ENCODE peak calls at places on chromosomes 6 and 20, in eight cellular contexts. One of them, this sample, is unnamed.

GRCh38 chr20:58988565-58988882 is 7.5 kb downstream of the NELFCD start:
- DNase-seq in endothelial cell of umbilical vein: no peak
- DNase-seq in A549: no peak
- DNase-seq in HCT116: no peak
- DNase-seq in H1: no peak
- DNase-seq in K562: no peak
- DNase-seq in HepG2: no peak
- DNase-seq in GM12878: no peak
- DNase-seq in this sample: no peak

GRCh38 chr20:52105573-52106422 is 85.8 kb downstream of the ZFP64 start:
- DNase-seq in endothelial cell of umbilical vein: peak
- DNase-seq in A549: peak
- DNase-seq in HCT116: no peak
- DNase-seq in H1: peak
- DNase-seq in K562: no peak
- DNase-seq in HepG2: no peak
- DNase-seq in GM12878: no peak
- DNase-seq in this sample: no peak

GRCh38 chr20:34558320-34559202 is at the start of gene MAP1LC3A:
- DNase-seq in endothelial cell of umbilical vein: peak
- DNase-seq in A549: peak
- DNase-seq in HCT116: no peak
- DNase-seq in H1: peak
- DNase-seq in K562: peak
- DNase-seq in HepG2: no peak
- DNase-seq in GM12878: no peak
- DNase-seq in this sample: no peak

GRCh38 chr6:80366721-80367120 is 260.2 kb downstream of the BCKDHB start:
- DNase-seq in endothelial cell of umbilical vein: peak
- DNase-seq in A549: no peak
- DNase-seq in HCT116: no peak
- DNase-seq in H1: no peak
- DNase-seq in K562: no peak
- DNase-seq in HepG2: no peak
- DNase-seq in GM12878: no peak
- DNase-seq in this sample: no peak

GRCh38 chr6:145673504-145673903 is 61.8 kb downstream of the EPM2A start:
- DNase-seq in endothelial cell of umbilical vein: no peak
- DNase-seq in A549: no peak
- DNase-seq in HCT116: no peak
- DNase-seq in H1: no peak
- DNase-seq in K562: no peak
- DNase-seq in HepG2: peak
- DNase-seq in GM12878: no peak
- DNase-seq in this sample: no peak

GRCh38 chr6:10375391-10375969 is 39.4 kb downstream of the TFAP2A start:
- DNase-seq in endothelial cell of umbilical vein: no peak
- DNase-seq in A549: no peak
- DNase-seq in HCT116: no peak
- DNase-seq in H1: no peak
- DNase-seq in K562: no peak
- DNase-seq in HepG2: no peak
- DNase-seq in GM12878: no peak
- DNase-seq in this sample: no peak

GRCh38 chr6:147372806-147373205 is 135.7 kb upstream of the SAMD5 start:
- DNase-seq in endothelial cell of umbilical vein: no peak
- DNase-seq in A549: no peak
- DNase-seq in HCT116: no peak
- DNase-seq in H1: no peak
- DNase-seq in K562: no peak
- DNase-seq in HepG2: no peak
- DNase-seq in GM12878: no peak
- DNase-seq in this sample: no peak

GRCh38 chr6:169005141-169005540 is 248.5 kb downstream of the THBS2 start:
- DNase-seq in endothelial cell of umbilical vein: no peak
- DNase-seq in A549: no peak
- DNase-seq in HCT116: no peak
- DNase-seq in H1: no peak
- DNase-seq in K562: no peak
- DNase-seq in HepG2: no peak
- DNase-seq in GM12878: no peak
- DNase-seq in this sample: no peak

GRCh38 chr6:95866732-95867131 is 149.0 kb upstream of the FUT9 start:
- DNase-seq in endothelial cell of umbilical vein: no peak
- DNase-seq in A549: no peak
- DNase-seq in HCT116: peak
- DNase-seq in H1: peak
- DNase-seq in K562: peak
- DNase-seq in HepG2: peak
- DNase-seq in GM12878: no peak
- DNase-seq in this sample: peak

GRCh38 chr20:51373713-51374481 is 168.6 kb downstream of the NFATC2 start:
- DNase-seq in endothelial cell of umbilical vein: peak
- DNase-seq in A549: no peak
- DNase-seq in HCT116: no peak
- DNase-seq in H1: no peak
- DNase-seq in K562: peak
- DNase-seq in HepG2: no peak
- DNase-seq in GM12878: no peak
- DNase-seq in this sample: no peak

GRCh38 chr20:3652217-3652616 is 11.0 kb downstream of the GFRA4 start:
- DNase-seq in endothelial cell of umbilical vein: no peak
- DNase-seq in A549: no peak
- DNase-seq in HCT116: no peak
- DNase-seq in H1: no peak
- DNase-seq in K562: no peak
- DNase-seq in HepG2: no peak
- DNase-seq in GM12878: no peak
- DNase-seq in this sample: no peak

GRCh38 chr20:50932881-50933280 is 1.6 kb upstream of the ADNP start:
- DNase-seq in endothelial cell of umbilical vein: no peak
- DNase-seq in A549: no peak
- DNase-seq in HCT116: no peak
- DNase-seq in H1: no peak
- DNase-seq in K562: no peak
- DNase-seq in HepG2: no peak
- DNase-seq in GM12878: no peak
- DNase-seq in this sample: no peak

GRCh38 chr6:148934534-148934933 is 187.7 kb downstream of the UST start:
- DNase-seq in endothelial cell of umbilical vein: no peak
- DNase-seq in A549: no peak
- DNase-seq in HCT116: no peak
- DNase-seq in H1: no peak
- DNase-seq in K562: no peak
- DNase-seq in HepG2: no peak
- DNase-seq in GM12878: no peak
- DNase-seq in this sample: no peak

GRCh38 chr6:31887608-31888007 is 8.8 kb upstream of the SLC44A4 start:
- DNase-seq in endothelial cell of umbilical vein: no peak
- DNase-seq in A549: no peak
- DNase-seq in HCT116: no peak
- DNase-seq in H1: no peak
- DNase-seq in K562: no peak
- DNase-seq in HepG2: no peak
- DNase-seq in GM12878: no peak
- DNase-seq in this sample: no peak

GRCh38 chr6:31884528-31885035 is 5.8 kb upstream of the SLC44A4 start:
- DNase-seq in endothelial cell of umbilical vein: no peak
- DNase-seq in A549: no peak
- DNase-seq in HCT116: no peak
- DNase-seq in H1: no peak
- DNase-seq in K562: no peak
- DNase-seq in HepG2: no peak
- DNase-seq in GM12878: no peak
- DNase-seq in this sample: no peak

GRCh38 chr6:31888281-31889258 is 8.9 kb downstream of the EHMT2 start:
- DNase-seq in endothelial cell of umbilical vein: no peak
- DNase-seq in A549: no peak
- DNase-seq in HCT116: no peak
- DNase-seq in H1: no peak
- DNase-seq in K562: peak
- DNase-seq in HepG2: no peak
- DNase-seq in GM12878: no peak
- DNase-seq in this sample: peak

GRCh38 chr6:31887173-31887572 is 8.4 kb upstream of the SLC44A4 start:
- DNase-seq in endothelial cell of umbilical vein: no peak
- DNase-seq in A549: no peak
- DNase-seq in HCT116: no peak
- DNase-seq in H1: no peak
- DNase-seq in K562: no peak
- DNase-seq in HepG2: no peak
- DNase-seq in GM12878: no peak
- DNase-seq in this sample: no peak

GRCh38 chr6:31886426-31887068 is 7.8 kb upstream of the SLC44A4 start:
- DNase-seq in endothelial cell of umbilical vein: no peak
- DNase-seq in A549: no peak
- DNase-seq in HCT116: no peak
- DNase-seq in H1: no peak
- DNase-seq in K562: no peak
- DNase-seq in HepG2: no peak
- DNase-seq in GM12878: no peak
- DNase-seq in this sample: no peak
- TF ChIP-seq POLR2A in endothelial cell of umbilical vein: no peak
- TF ChIP-seq POLR2A in A549: no peak
- TF ChIP-seq POLR2A in HCT116: no peak
- TF ChIP-seq POLR2A in H1: no peak
- TF ChIP-seq POLR2A in K562: no peak
- TF ChIP-seq POLR2A in HepG2: no peak
- TF ChIP-seq POLR2A in GM12878: no peak
- TF ChIP-seq POLR2A in this sample: no peak

DNA sequence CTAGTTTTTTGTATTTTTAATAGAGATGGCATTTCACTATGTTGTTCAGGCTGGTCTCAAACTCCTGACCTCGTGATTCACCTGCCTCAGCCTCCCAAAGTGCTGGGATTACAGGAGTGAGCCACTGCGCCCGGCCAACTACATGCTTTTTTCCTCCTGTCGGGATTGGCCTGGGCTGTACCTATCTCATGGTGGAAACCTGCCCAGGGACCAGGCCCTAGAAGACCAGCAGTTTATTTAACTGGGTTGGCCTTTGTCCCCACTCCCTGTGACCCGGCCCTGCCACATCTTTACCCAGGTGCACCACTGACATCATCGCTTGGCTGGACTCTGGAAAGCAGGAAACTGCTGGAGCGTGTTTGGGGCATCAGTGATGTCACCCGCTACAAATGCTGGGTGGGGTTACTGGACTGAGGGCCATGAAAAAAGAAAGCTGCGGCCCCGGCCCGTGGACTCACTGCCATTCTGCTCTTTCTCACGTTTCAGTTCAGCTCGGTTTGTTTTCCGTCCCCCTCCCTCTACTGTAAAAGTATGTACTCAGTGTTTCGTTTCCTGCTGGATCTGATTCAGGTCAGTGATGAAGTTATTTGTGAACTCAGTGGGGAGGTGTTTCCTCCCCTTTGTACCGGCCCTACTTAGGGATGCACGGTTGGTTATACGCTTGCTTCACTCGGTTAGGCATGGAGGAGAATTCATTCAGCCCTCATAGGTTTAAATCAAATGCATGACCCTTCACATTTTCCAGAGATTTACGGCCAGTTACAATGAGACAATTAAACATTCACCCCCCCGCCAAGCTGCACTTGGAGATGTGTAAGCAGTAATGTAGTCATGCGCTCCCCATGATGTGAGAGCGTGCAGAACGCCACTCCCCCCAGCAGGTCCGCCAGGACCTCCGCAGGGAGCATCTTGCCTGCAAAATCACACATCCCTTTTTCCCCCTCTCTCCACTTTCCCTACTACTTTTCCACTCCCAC is 179.3 kb downstream of the MTHFD1L start:
- DNase-seq in endothelial cell of umbilical vein: peak
- DNase-seq in A549: peak
- DNase-seq in HCT116: peak
- DNase-seq in H1: no peak
- DNase-seq in K562: no peak
- DNase-seq in HepG2: peak
- DNase-seq in GM12878: no peak
- DNase-seq in this sample: no peak
- TF ChIP-seq MAX in endothelial cell of umbilical vein: no peak
- TF ChIP-seq MAX in A549: peak
- TF ChIP-seq MAX in HCT116: no peak
- TF ChIP-seq MAX in H1: no peak
- TF ChIP-seq MAX in K562: no peak
- TF ChIP-seq MAX in HepG2: peak
- TF ChIP-seq MAX in GM12878: no peak
- TF ChIP-seq MAX in this sample: no peak

GRCh38 chr6:2990932-2991506 is 8.7 kb upstream of the NQO2 start:
- DNase-seq in endothelial cell of umbilical vein: no peak
- DNase-seq in A549: no peak
- DNase-seq in HCT116: no peak
- DNase-seq in H1: no peak
- DNase-seq in K562: no peak
- DNase-seq in HepG2: no peak
- DNase-seq in GM12878: no peak
- DNase-seq in this sample: no peak
- TF ChIP-seq POLR2A in endothelial cell of umbilical vein: no peak
- TF ChIP-seq POLR2A in A549: no peak
- TF ChIP-seq POLR2A in HCT116: no peak
- TF ChIP-seq POLR2A in H1: no peak
- TF ChIP-seq POLR2A in K562: no peak
- TF ChIP-seq POLR2A in HepG2: no peak
- TF ChIP-seq POLR2A in GM12878: no peak
- TF ChIP-seq POLR2A in this sample: no peak

GRCh38 chr6:45741437-45742166 is 274.1 kb downstream of the CLIC5 start:
- DNase-seq in endothelial cell of umbilical vein: no peak
- DNase-seq in A549: no peak
- DNase-seq in HCT116: no peak
- DNase-seq in H1: no peak
- DNase-seq in K562: no peak
- DNase-seq in HepG2: no peak
- DNase-seq in GM12878: peak
- DNase-seq in this sample: peak

GRCh38 chr6:45737331-45738056 is 278.2 kb downstream of the CLIC5 start:
- DNase-seq in endothelial cell of umbilical vein: no peak
- DNase-seq in A549: no peak
- DNase-seq in HCT116: no peak
- DNase-seq in H1: no peak
- DNase-seq in K562: no peak
- DNase-seq in HepG2: no peak
- DNase-seq in GM12878: peak
- DNase-seq in this sample: no peak

GRCh38 chr6:45739058-45739457 is 276.6 kb downstream of the CLIC5 start:
- DNase-seq in endothelial cell of umbilical vein: no peak
- DNase-seq in A549: no peak
- DNase-seq in HCT116: no peak
- DNase-seq in H1: no peak
- DNase-seq in K562: no peak
- DNase-seq in HepG2: no peak
- DNase-seq in GM12878: no peak
- DNase-seq in this sample: no peak

GRCh38 chr6:45736134-45736533 is 279.5 kb downstream of the CLIC5 start:
- DNase-seq in endothelial cell of umbilical vein: no peak
- DNase-seq in A549: no peak
- DNase-seq in HCT116: no peak
- DNase-seq in H1: no peak
- DNase-seq in K562: no peak
- DNase-seq in HepG2: no peak
- DNase-seq in GM12878: no peak
- DNase-seq in this sample: no peak

DNA sequence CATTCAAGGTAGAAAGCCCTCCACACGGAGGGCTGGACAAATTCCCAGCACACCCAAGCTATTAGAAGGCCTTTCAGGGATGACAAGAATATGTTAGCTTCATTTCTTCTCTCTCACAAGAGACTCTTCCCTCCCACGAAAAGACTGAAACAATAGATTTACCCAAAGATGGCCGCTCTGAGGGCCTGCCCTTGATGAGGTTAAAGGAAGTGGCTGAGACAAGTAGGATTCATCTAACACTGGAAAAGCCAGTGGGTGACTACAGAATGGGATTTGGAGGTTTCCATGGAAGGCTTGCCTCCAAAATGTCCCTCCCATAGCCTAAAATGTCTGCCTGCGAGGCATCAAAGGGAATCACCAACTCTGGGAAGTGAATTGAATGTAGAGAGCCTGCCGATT is 277.6 kb downstream of the CLIC5 start:
- DNase-seq in endothelial cell of umbilical vein: no peak
- DNase-seq in A549: no peak
- DNase-seq in HCT116: no peak
- DNase-seq in H1: no peak
- DNase-seq in K562: no peak
- DNase-seq in HepG2: no peak
- DNase-seq in GM12878: no peak
- DNase-seq in this sample: no peak
- TF ChIP-seq MAX in endothelial cell of umbilical vein: no peak
- TF ChIP-seq MAX in A549: no peak
- TF ChIP-seq MAX in HCT116: no peak
- TF ChIP-seq MAX in H1: no peak
- TF ChIP-seq MAX in K562: no peak
- TF ChIP-seq MAX in HepG2: no peak
- TF ChIP-seq MAX in GM12878: no peak
- TF ChIP-seq MAX in this sample: no peak

This sample was measured in NB4.